ENCODE peak calls at places on chromosomes 13 and 19, in nine cellular contexts. Y is NCI-H1105 treated with DMSO at 0.1 percent for 48 hours; P is stimulated activated CD8-positive, alpha-beta memory T cell treated with anti-CD3 and anti-CD28 coated beads, Interleukin-7, amount 100 ng/mL, for 4 hours; A is HT1080; Z is cerebellar cortex; V is activated CD8-positive, alpha-beta memory T cell treated with anti-CD3 and anti-CD28 coated beads for 4 hours; D is IMR-90; J is heart left ventricle; C is H54. B is an unnamed sample.

GRCh38 chr19:6060600-6061391 is 49.5 kb downstream of the RFX2 start:
- DNase-seq in J (no peak), D (peak; percentile 16), A (peak; percentile 85), P (peak; percentile 37), Z (no peak), C (peak; percentile 63), V (no peak), Y (no peak), B (peak; percentile 74)

GRCh38 chr13:21549633-21550032 is 54.3 kb downstream of the MICU2 start:
- DNase-seq in V (no peak), D (no peak), Z (no peak), P (no peak), J (no peak), A (no peak), Y (no peak), C (no peak), B (no peak)

GRCh38 chr19:5801796-5802616 is 2.9 kb upstream of the NRTN start:
- DNase-seq in C (no peak), Z (peak; percentile 92), D (peak; percentile 12), A (no peak), V (no peak), P (no peak), J (no peak), Y (no peak), B (no peak)

GRCh38 chr13:40452741-40453665 is 213.4 kb downstream of the FOXO1 start:
- DNase-seq in D (peak; percentile 8), P (no peak), C (no peak), Y (no peak), J (no peak), V (no peak), A (peak; percentile 66), Z (no peak), B (no peak)

GRCh38 chr13:76825415-76825814 is 60.8 kb downstream of the KCTD12 start:
- DNase-seq in D (peak; percentile 33), J (no peak), P (no peak), A (no peak), Y (no peak), V (no peak), Z (no peak), C (no peak), B (no peak)

GRCh38 chr19:10533656-10534386 is 9.9 kb upstream of the ATG4D start:
- DNase-seq in V (no peak), A (no peak), Y (no peak), Z (no peak), D (peak; percentile 88), P (no peak), J (no peak), C (no peak), B (no peak)

GRCh38 chr19:36266375-36266961 is 51.6 kb downstream of the ZNF146 start:
- DNase-seq in V (no peak), A (no peak), J (peak; percentile 92), Y (no peak), Z (no peak), C (no peak), P (no peak), D (no peak), B (no peak)

GRCh38 chr19:28508666-28509065 is 704.3 kb downstream of the UQCRFS1 start:
- DNase-seq in Y (no peak), D (no peak), Z (no peak), C (no peak), V (no peak), P (no peak), A (no peak), J (no peak), B (no peak)

GRCh38 chr13:113863511-113864302 is at the start of gene GAS6:
- DNase-seq in D (no peak), Z (peak; percentile 29), P (peak; percentile 13), Y (peak; percentile 45), A (no peak), C (peak; percentile 82), J (peak; percentile 82), V (no peak), B (no peak)

GRCh38 chr19:20247016-20247683 is 80.1 kb downstream of the ZNF486 start:
- DNase-seq in A (no peak), P (no peak), Z (peak; percentile 23), J (no peak), D (no peak), C (no peak), V (no peak), Y (peak; percentile 31), B (no peak)

GRCh38 chr19:1384478-1385110 is 887 bp downstream of the NDUFS7 start:
- DNase-seq in P (no peak), A (no peak), Z (no peak), D (no peak), Y (no peak), C (no peak), J (no peak), V (no peak), B (no peak)

GRCh38 chr19:5953034-5953589 is 24.8 kb downstream of the RANBP3 start:
- DNase-seq in V (no peak), P (no peak), A (no peak), D (peak; percentile 58), Y (no peak), C (no peak), J (no peak), Z (no peak), B (peak; percentile 17)

GRCh38 chr13:22220186-22221160 is 549.6 kb downstream of the FGF9 start:
- DNase-seq in Z (no peak), Y (no peak), P (no peak), C (no peak), V (no peak), J (no peak), D (no peak), A (no peak), B (no peak)

GRCh38 chr19:1101337-1101698 is 2.5 kb upstream of the GPX4 start:
- DNase-seq in V (no peak), C (no peak), Z (no peak), P (no peak), A (no peak), J (peak; percentile 77), Y (no peak), D (no peak), B (no peak)

GRCh38 chr19:35048911-35049411 is 7.4 kb downstream of the HPN start:
- DNase-seq in C (no peak), J (peak; percentile 81), Z (peak; percentile 77), V (no peak), Y (peak; percentile 66), P (no peak), D (no peak), A (no peak), B (no peak)

GRCh38 chr19:28454083-28454482 is 758.9 kb downstream of the UQCRFS1 start:
- DNase-seq in D (no peak), J (no peak), P (no peak), Y (no peak), A (peak; percentile 81), Z (no peak), V (no peak), C (no peak), B (peak; percentile 23)

GRCh38 chr13:73608731-73609485 is 525.3 kb downstream of the KLF12 start:
- DNase-seq in J (no peak), C (no peak), Z (no peak), A (no peak), V (no peak), Y (peak; percentile 86), P (no peak), D (no peak), B (no peak)

GRCh38 chr13:27839809-27840467 is 47.7 kb downstream of the GSX1 start:
- DNase-seq in Z (no peak), J (no peak), A (peak; percentile 15), V (no peak), P (no peak), C (peak; percentile 19), D (no peak), Y (no peak), B (peak; percentile 20)

GRCh38 chr13:23645851-23646250 is 75.6 kb downstream of the TNFRSF19 start:
- DNase-seq in Y (no peak), A (no peak), P (no peak), V (no peak), J (no peak), D (no peak), Z (no peak), C (no peak), B (no peak)